ENCODE peak calls at places on chromosomes 12 and 14, in four cellular contexts. T is IMR-90, O is endothelial cell of umbilical vein, Q is K562. V is an unnamed sample.

GRCh38 chr12:51814311-51815088 is 34.0 kb downstream of the FIGNL2 start:
- DNase-seq in T (peak), O (peak), Q (peak), V (no peak)

GRCh38 chr12:13343380-13343779 is 146.9 kb downstream of the EMP1 start:
- DNase-seq in T (no peak), O (no peak), Q (no peak), V (no peak)

GRCh38 chr12:132162508-132163031 is 18.3 kb downstream of the NOC4L start:
- DNase-seq in T (peak), O (no peak), Q (no peak), V (no peak)

GRCh38 chr12:119128527-119128926 is 50.2 kb upstream of the HSPB8 start:
- DNase-seq in T (no peak), O (no peak), Q (no peak), V (no peak)

GRCh38 chr12:95303476-95303875 is 85.9 kb downstream of the VEZT start:
- DNase-seq in T (peak), O (peak), Q (no peak), V (no peak)

GRCh38 chr14:23346693-23347405 is 5.8 kb downstream of the SLC22A17 start:
- DNase-seq in T (no peak), O (no peak), Q (no peak), V (no peak)

GRCh38 chr12:112900298-112901145 is 6.2 kb upstream of the OAS1 start:
- DNase-seq in T (peak), O (peak), Q (peak), V (no peak)

GRCh38 chr12:13024151-13024946 is 19.8 kb upstream of the FAM234B start:
- DNase-seq in T (peak), O (peak), Q (peak), V (no peak)

GRCh38 chr12:116601524-116601923 is 42.3 kb downstream of the MAP1LC3B2 start:
- DNase-seq in T (peak), O (peak), Q (peak), V (no peak)

GRCh38 chr14:20684662-20685456 is 499 bp downstream of the RNASE4 start:
- DNase-seq in T (peak), O (no peak), Q (no peak), V (no peak)

GRCh38 chr14:57492859-57493258 is 798 bp downstream of the CCDC198 start:
- DNase-seq in T (peak), O (no peak), Q (no peak), V (no peak)

GRCh38 chr12:52249041-52249461 is 16.0 kb downstream of the KRT7 start:
- DNase-seq in T (no peak), O (no peak), Q (no peak), V (no peak)

GRCh38 chr12:122350444-122350843 is 72.0 kb downstream of the CLIP1 start:
- DNase-seq in T (peak), O (peak), Q (no peak), V (no peak)

GRCh38 chr12:39413836-39414771 is 28.8 kb downstream of the KIF21A start:
- DNase-seq in T (no peak), O (no peak), Q (no peak), V (no peak)

GRCh38 chr12:95402096-95402495 is 71.9 kb upstream of the METAP2 start:
- DNase-seq in T (no peak), O (no peak), Q (no peak), V (no peak)

GRCh38 chr12:30996255-30996654 is 69.7 kb downstream of the TSPAN11 start:
- DNase-seq in T (peak), O (peak), Q (no peak), V (no peak)

GRCh38 chr12:6123258-6123657 is 1.2 kb downstream of the VWF start:
- DNase-seq in T (no peak), O (peak), Q (no peak), V (no peak)

GRCh38 chr12:112183591-112184021 is 58.2 kb downstream of the TRAFD1 start:
- DNase-seq in T (no peak), O (no peak), Q (no peak), V (peak)

GRCh38 chr12:111991946-111992345 is 21.0 kb downstream of the TMEM116 start:
- DNase-seq in T (peak), O (no peak), Q (no peak), V (no peak)

GRCh38 chr14:99684356-99684952 is 356 bp downstream of the CYP46A1 start:
- DNase-seq in T (peak), O (no peak), Q (no peak), V (no peak)

GRCh38 chr12:79637093-79637492 is 53.7 kb downstream of the PAWR start:
- DNase-seq in T (no peak), O (no peak), Q (no peak), V (no peak)

GRCh38 chr14:34067587-34067986 is 116.7 kb upstream of the EGLN3 start:
- DNase-seq in T (no peak), O (no peak), Q (no peak), V (no peak)

GRCh38 chr14:59269431-59269830 is 81.0 kb downstream of the DAAM1 start:
- DNase-seq in T (no peak), O (no peak), Q (no peak), V (no peak)

GRCh38 chr12:65634061-65634460 is 190.2 kb upstream of the HMGA2 start:
- DNase-seq in T (no peak), O (peak), Q (no peak), V (no peak)

GRCh38 chr12:88036368-88036965 is 7.3 kb upstream of the C12orf50 start:
- DNase-seq in T (peak), O (peak), Q (no peak), V (no peak)

DNA sequence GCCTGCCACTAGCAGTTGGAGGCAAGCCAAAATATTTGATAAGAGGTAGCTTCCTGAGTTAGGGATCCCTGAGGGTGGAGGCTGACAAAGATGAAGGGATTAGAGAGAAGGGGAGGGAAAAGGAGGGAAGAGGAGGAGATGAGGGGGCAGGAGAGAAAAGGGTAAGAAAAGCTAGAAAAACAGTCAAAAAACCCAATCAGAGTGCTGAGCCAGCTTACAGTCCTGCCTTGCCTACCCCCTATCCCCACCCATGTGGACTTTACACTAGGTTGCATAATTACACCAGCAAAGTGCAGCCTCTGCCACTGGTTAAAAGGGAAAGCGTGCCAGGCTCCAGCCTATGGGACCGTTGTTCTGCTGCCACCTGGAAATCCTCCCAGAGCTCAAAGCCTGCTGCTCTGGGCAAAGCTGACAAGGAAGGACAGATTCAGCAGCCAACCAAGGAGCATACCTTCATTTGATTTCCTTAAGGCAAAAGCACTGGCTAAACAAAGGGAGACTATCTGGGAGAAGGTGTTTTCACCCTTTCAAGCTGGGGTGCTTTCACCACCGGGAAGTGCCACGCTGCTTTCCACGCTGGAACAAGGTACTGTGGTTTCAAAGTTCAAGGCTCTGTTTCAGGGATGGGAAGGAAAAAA is 3.9 kb upstream of the NUMB start:
- DNase-seq in T (peak), O (peak), Q (peak), V (no peak)
- TF ChIP-seq FOS in T (no peak), O (no peak), Q (no peak), V (no peak)

DNA sequence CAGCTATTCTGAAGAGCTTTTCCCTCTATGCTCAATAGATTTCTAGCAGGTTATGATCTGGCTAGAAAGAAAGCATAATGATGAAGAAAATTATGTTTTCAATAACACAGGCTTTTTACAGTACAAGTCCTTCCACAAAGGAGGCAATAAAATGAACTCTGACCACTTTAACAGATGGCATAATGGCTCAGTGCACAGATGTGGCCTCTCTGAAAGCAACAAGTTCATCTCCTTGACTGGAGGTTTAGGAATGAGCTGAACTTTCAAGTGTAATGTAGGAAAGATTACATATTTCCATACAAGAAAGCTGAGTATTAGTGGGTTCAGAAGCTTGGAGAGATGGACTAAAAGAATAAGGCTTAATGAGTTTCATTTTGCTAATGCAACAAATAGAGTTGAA is 147.4 kb downstream of the EFCAB11 start:
- DNase-seq in T (peak), O (no peak), Q (no peak), V (no peak)
- TF ChIP-seq FOS in T (no peak), O (no peak), Q (no peak), V (no peak)

GRCh38 chr12:58873496-58873895 is 46.8 kb downstream of the LRIG3 start:
- DNase-seq in T (no peak), O (no peak), Q (no peak), V (no peak)
- TF ChIP-seq FOS in T (no peak), O (no peak), Q (no peak), V (no peak)

GRCh38 chr12:120847392-120848157 is 56.6 kb downstream of the SPPL3 start:
- DNase-seq in T (no peak), O (no peak), Q (no peak), V (peak)
- TF ChIP-seq FOS in T (no peak), O (no peak), Q (no peak), V (no peak)

GRCh38 chr12:9870311-9870866 is 1.2 kb upstream of the CLEC2B start:
- DNase-seq in T (no peak), O (peak), Q (no peak), V (no peak)
- TF ChIP-seq FOS in T (no peak), O (no peak), Q (no peak), V (no peak)

GRCh38 chr14:68015356-68016242 is 196.0 kb downstream of the RAD51B start:
- DNase-seq in T (peak), O (no peak), Q (no peak), V (no peak)
- TF ChIP-seq FOS in T (no peak), O (no peak), Q (no peak), V (no peak)